ENCODE peak calls at places on chromosomes 5 and 9, in six cellular contexts. L is T-helper 2 cell treated with Interferon-gamma antibody and Interleukin-4, amounts not matched to agents 5 μg/mL and 100 μg/mL, for 36 hours; Z is effector CD8-positive, alpha-beta T cell; U is tibial nerve; M is thoracic aorta; C is hypothalamus. R is an unnamed sample.

GRCh38 chr9:33375238-33375840 is 27.0 kb downstream of the AQP7 start:
- DNase-seq in L (no peak), Z (no peak), U (no peak), M (no peak), C (no peak), R (peak)

GRCh38 chr5:179264053-179264540 is 81.2 kb downstream of the ADAMTS2 start:
- DNase-seq in L (no peak), Z (no peak), U (no peak), M (no peak), C (no peak), R (no peak)

GRCh38 chr9:133493428-133493827 is 14.5 kb upstream of the SLC2A6 start:
- DNase-seq in L (no peak), Z (no peak), U (no peak), M (no peak), C (no peak), R (no peak)

GRCh38 chr5:13659391-13659790 is 285.1 kb downstream of the DNAH5 start:
- DNase-seq in L (no peak), Z (no peak), U (no peak), M (no peak), C (no peak), R (no peak)

GRCh38 chr9:108813951-108814601 is 41.7 kb downstream of the ACTL7B start:
- DNase-seq in L (no peak), Z (no peak), U (no peak), M (no peak), C (no peak), R (peak)

GRCh38 chr5:116420540-116420939 is 154.1 kb downstream of the SEMA6A start:
- DNase-seq in L (no peak), Z (no peak), U (no peak), M (no peak), C (no peak), R (no peak)

GRCh38 chr5:72510610-72511121 is 3.5 kb upstream of the ZNF366 start:
- DNase-seq in L (no peak), Z (no peak), U (no peak), M (peak), C (no peak), R (peak)

GRCh38 chr5:6556089-6556801 is 76.6 kb downstream of the NSUN2 start:
- DNase-seq in L (no peak), Z (no peak), U (no peak), M (no peak), C (no peak), R (no peak)

GRCh38 chr5:146607663-146608315 is 91.8 kb upstream of the GPR151 start:
- DNase-seq in L (no peak), Z (no peak), U (no peak), M (no peak), C (no peak), R (no peak)

GRCh38 chr5:180096616-180097015 is 25.1 kb upstream of the RNF130 start:
- DNase-seq in L (no peak), Z (no peak), U (no peak), M (no peak), C (no peak), R (no peak)

GRCh38 chr5:171906171-171906570 is 100.3 kb downstream of the FBXW11 start:
- DNase-seq in L (no peak), Z (no peak), U (no peak), M (no peak), C (no peak), R (no peak)

GRCh38 chr5:56101180-56101579 is 106.4 kb upstream of the IL6ST start:
- DNase-seq in L (no peak), Z (no peak), U (no peak), M (no peak), C (no peak), R (no peak)

GRCh38 chr5:164098536-164098935 is 593.1 kb downstream of the MAT2B start:
- DNase-seq in L (no peak), Z (no peak), U (no peak), M (no peak), C (no peak), R (no peak)

GRCh38 chr5:68277427-68277826 is 61.9 kb downstream of the PIK3R1 start:
- DNase-seq in L (no peak), Z (no peak), U (no peak), M (no peak), C (no peak), R (no peak)

GRCh38 chr9:27125030-27125429 is 16.0 kb downstream of the TEK start:
- DNase-seq in L (no peak), Z (no peak), U (no peak), M (peak), C (peak), R (peak)

R was measured in hippocampal formation.